ENCODE peak calls at places on chromosomes 12 and 14, in eight cellular contexts. One of them, this sample, is unnamed.

GRCh38 chr12:79098530-79098929 is 234.0 kb downstream of the SYT1 start:
- ATAC-seq in lung: no peak
- ATAC-seq in activated T-cell treated with anti-CD3 and anti-CD28 coated beads, Interleukin-2, amount 50 U/mL, for 72 hours: no peak
- ATAC-seq in stimulated activated naive CD8-positive, alpha-beta T cell treated with anti-CD3 and anti-CD28 coated beads, Interleukin-15, amount 100 ng/mL, for 72 hours: no peak
- ATAC-seq in activated CD4-positive, alpha-beta T cell treated with anti-CD3 and anti-CD28 coated beads for 36 hours: no peak
- ATAC-seq in upper lobe of right lung: no peak
- ATAC-seq in T-cell: no peak
- ATAC-seq in Right ventricle myocardium superior: no peak
- ATAC-seq in this sample: no peak

GRCh38 chr12:27534765-27535161 is 10.8 kb downstream of the PPFIBP1 start:
- ATAC-seq in lung: no peak
- ATAC-seq in activated T-cell treated with anti-CD3 and anti-CD28 coated beads, Interleukin-2, amount 50 U/mL, for 72 hours: peak
- ATAC-seq in stimulated activated naive CD8-positive, alpha-beta T cell treated with anti-CD3 and anti-CD28 coated beads, Interleukin-15, amount 100 ng/mL, for 72 hours: peak
- ATAC-seq in activated CD4-positive, alpha-beta T cell treated with anti-CD3 and anti-CD28 coated beads for 36 hours: peak
- ATAC-seq in upper lobe of right lung: no peak
- ATAC-seq in T-cell: no peak
- ATAC-seq in Right ventricle myocardium superior: no peak
- ATAC-seq in this sample: peak

GRCh38 chr12:6360080-6360571 is 15.2 kb downstream of the SCNN1A start:
- ATAC-seq in lung: no peak
- ATAC-seq in activated T-cell treated with anti-CD3 and anti-CD28 coated beads, Interleukin-2, amount 50 U/mL, for 72 hours: no peak
- ATAC-seq in stimulated activated naive CD8-positive, alpha-beta T cell treated with anti-CD3 and anti-CD28 coated beads, Interleukin-15, amount 100 ng/mL, for 72 hours: no peak
- ATAC-seq in activated CD4-positive, alpha-beta T cell treated with anti-CD3 and anti-CD28 coated beads for 36 hours: no peak
- ATAC-seq in upper lobe of right lung: no peak
- ATAC-seq in T-cell: no peak
- ATAC-seq in Right ventricle myocardium superior: no peak
- ATAC-seq in this sample: no peak

GRCh38 chr12:111607239-111607638 is 8.1 kb upstream of the ATXN2 start:
- ATAC-seq in lung: no peak
- ATAC-seq in activated T-cell treated with anti-CD3 and anti-CD28 coated beads, Interleukin-2, amount 50 U/mL, for 72 hours: no peak
- ATAC-seq in stimulated activated naive CD8-positive, alpha-beta T cell treated with anti-CD3 and anti-CD28 coated beads, Interleukin-15, amount 100 ng/mL, for 72 hours: no peak
- ATAC-seq in activated CD4-positive, alpha-beta T cell treated with anti-CD3 and anti-CD28 coated beads for 36 hours: no peak
- ATAC-seq in upper lobe of right lung: no peak
- ATAC-seq in T-cell: no peak
- ATAC-seq in Right ventricle myocardium superior: no peak
- ATAC-seq in this sample: no peak

GRCh38 chr12:6765634-6766581 is at the start of gene PTMS:
- ATAC-seq in lung: peak
- ATAC-seq in activated T-cell treated with anti-CD3 and anti-CD28 coated beads, Interleukin-2, amount 50 U/mL, for 72 hours: peak
- ATAC-seq in stimulated activated naive CD8-positive, alpha-beta T cell treated with anti-CD3 and anti-CD28 coated beads, Interleukin-15, amount 100 ng/mL, for 72 hours: peak
- ATAC-seq in activated CD4-positive, alpha-beta T cell treated with anti-CD3 and anti-CD28 coated beads for 36 hours: peak
- ATAC-seq in upper lobe of right lung: peak
- ATAC-seq in T-cell: peak
- ATAC-seq in Right ventricle myocardium superior: peak
- ATAC-seq in this sample: peak

GRCh38 chr12:6772729-6773661 is 675 bp downstream of the LAG3 start:
- ATAC-seq in lung: no peak
- ATAC-seq in activated T-cell treated with anti-CD3 and anti-CD28 coated beads, Interleukin-2, amount 50 U/mL, for 72 hours: no peak
- ATAC-seq in stimulated activated naive CD8-positive, alpha-beta T cell treated with anti-CD3 and anti-CD28 coated beads, Interleukin-15, amount 100 ng/mL, for 72 hours: no peak
- ATAC-seq in activated CD4-positive, alpha-beta T cell treated with anti-CD3 and anti-CD28 coated beads for 36 hours: no peak
- ATAC-seq in upper lobe of right lung: no peak
- ATAC-seq in T-cell: no peak
- ATAC-seq in Right ventricle myocardium superior: no peak
- ATAC-seq in this sample: peak

GRCh38 chr14:71952381-71953363 is 20.4 kb downstream of the RGS6 start:
- ATAC-seq in lung: no peak
- ATAC-seq in activated T-cell treated with anti-CD3 and anti-CD28 coated beads, Interleukin-2, amount 50 U/mL, for 72 hours: no peak
- ATAC-seq in stimulated activated naive CD8-positive, alpha-beta T cell treated with anti-CD3 and anti-CD28 coated beads, Interleukin-15, amount 100 ng/mL, for 72 hours: no peak
- ATAC-seq in activated CD4-positive, alpha-beta T cell treated with anti-CD3 and anti-CD28 coated beads for 36 hours: no peak
- ATAC-seq in upper lobe of right lung: no peak
- ATAC-seq in T-cell: no peak
- ATAC-seq in Right ventricle myocardium superior: no peak
- ATAC-seq in this sample: no peak

GRCh38 chr12:57632369-57632897 is 568 bp downstream of the B4GALNT1 start:
- ATAC-seq in lung: no peak
- ATAC-seq in activated T-cell treated with anti-CD3 and anti-CD28 coated beads, Interleukin-2, amount 50 U/mL, for 72 hours: peak
- ATAC-seq in stimulated activated naive CD8-positive, alpha-beta T cell treated with anti-CD3 and anti-CD28 coated beads, Interleukin-15, amount 100 ng/mL, for 72 hours: peak
- ATAC-seq in activated CD4-positive, alpha-beta T cell treated with anti-CD3 and anti-CD28 coated beads for 36 hours: peak
- ATAC-seq in upper lobe of right lung: peak
- ATAC-seq in T-cell: peak
- ATAC-seq in Right ventricle myocardium superior: peak
- ATAC-seq in this sample: peak

GRCh38 chr12:112875608-112876007 is 31.2 kb upstream of the OAS1 start:
- ATAC-seq in lung: no peak
- ATAC-seq in activated T-cell treated with anti-CD3 and anti-CD28 coated beads, Interleukin-2, amount 50 U/mL, for 72 hours: no peak
- ATAC-seq in stimulated activated naive CD8-positive, alpha-beta T cell treated with anti-CD3 and anti-CD28 coated beads, Interleukin-15, amount 100 ng/mL, for 72 hours: no peak
- ATAC-seq in activated CD4-positive, alpha-beta T cell treated with anti-CD3 and anti-CD28 coated beads for 36 hours: no peak
- ATAC-seq in upper lobe of right lung: no peak
- ATAC-seq in T-cell: no peak
- ATAC-seq in Right ventricle myocardium superior: no peak
- ATAC-seq in this sample: no peak

GRCh38 chr12:2013111-2013510 is 8.9 kb upstream of the DCP1B start:
- ATAC-seq in lung: no peak
- ATAC-seq in activated T-cell treated with anti-CD3 and anti-CD28 coated beads, Interleukin-2, amount 50 U/mL, for 72 hours: no peak
- ATAC-seq in stimulated activated naive CD8-positive, alpha-beta T cell treated with anti-CD3 and anti-CD28 coated beads, Interleukin-15, amount 100 ng/mL, for 72 hours: no peak
- ATAC-seq in activated CD4-positive, alpha-beta T cell treated with anti-CD3 and anti-CD28 coated beads for 36 hours: no peak
- ATAC-seq in upper lobe of right lung: no peak
- ATAC-seq in T-cell: no peak
- ATAC-seq in Right ventricle myocardium superior: no peak
- ATAC-seq in this sample: no peak

GRCh38 chr14:51481643-51482042 is 170.1 kb upstream of the FRMD6 start:
- ATAC-seq in lung: no peak
- ATAC-seq in activated T-cell treated with anti-CD3 and anti-CD28 coated beads, Interleukin-2, amount 50 U/mL, for 72 hours: no peak
- ATAC-seq in stimulated activated naive CD8-positive, alpha-beta T cell treated with anti-CD3 and anti-CD28 coated beads, Interleukin-15, amount 100 ng/mL, for 72 hours: no peak
- ATAC-seq in activated CD4-positive, alpha-beta T cell treated with anti-CD3 and anti-CD28 coated beads for 36 hours: no peak
- ATAC-seq in upper lobe of right lung: no peak
- ATAC-seq in T-cell: no peak
- ATAC-seq in Right ventricle myocardium superior: no peak
- ATAC-seq in this sample: no peak

GRCh38 chr12:43099691-43100163 is 452.3 kb downstream of the ADAMTS20 start:
- ATAC-seq in lung: no peak
- ATAC-seq in activated T-cell treated with anti-CD3 and anti-CD28 coated beads, Interleukin-2, amount 50 U/mL, for 72 hours: no peak
- ATAC-seq in stimulated activated naive CD8-positive, alpha-beta T cell treated with anti-CD3 and anti-CD28 coated beads, Interleukin-15, amount 100 ng/mL, for 72 hours: no peak
- ATAC-seq in activated CD4-positive, alpha-beta T cell treated with anti-CD3 and anti-CD28 coated beads for 36 hours: no peak
- ATAC-seq in upper lobe of right lung: no peak
- ATAC-seq in T-cell: no peak
- ATAC-seq in Right ventricle myocardium superior: no peak
- ATAC-seq in this sample: no peak

GRCh38 chr12:26100966-26101744 is 23.7 kb downstream of the BHLHE41 start:
- ATAC-seq in lung: peak
- ATAC-seq in activated T-cell treated with anti-CD3 and anti-CD28 coated beads, Interleukin-2, amount 50 U/mL, for 72 hours: no peak
- ATAC-seq in stimulated activated naive CD8-positive, alpha-beta T cell treated with anti-CD3 and anti-CD28 coated beads, Interleukin-15, amount 100 ng/mL, for 72 hours: no peak
- ATAC-seq in activated CD4-positive, alpha-beta T cell treated with anti-CD3 and anti-CD28 coated beads for 36 hours: no peak
- ATAC-seq in upper lobe of right lung: peak
- ATAC-seq in T-cell: no peak
- ATAC-seq in Right ventricle myocardium superior: no peak
- ATAC-seq in this sample: no peak

GRCh38 chr12:122111070-122111750 is 32.7 kb downstream of the MLXIP start:
- ATAC-seq in lung: no peak
- ATAC-seq in activated T-cell treated with anti-CD3 and anti-CD28 coated beads, Interleukin-2, amount 50 U/mL, for 72 hours: peak
- ATAC-seq in stimulated activated naive CD8-positive, alpha-beta T cell treated with anti-CD3 and anti-CD28 coated beads, Interleukin-15, amount 100 ng/mL, for 72 hours: no peak
- ATAC-seq in activated CD4-positive, alpha-beta T cell treated with anti-CD3 and anti-CD28 coated beads for 36 hours: no peak
- ATAC-seq in upper lobe of right lung: no peak
- ATAC-seq in T-cell: no peak
- ATAC-seq in Right ventricle myocardium superior: no peak
- ATAC-seq in this sample: no peak

GRCh38 chr14:100250732-100251465 is 12.0 kb downstream of the YY1 start:
- ATAC-seq in lung: peak
- ATAC-seq in activated T-cell treated with anti-CD3 and anti-CD28 coated beads, Interleukin-2, amount 50 U/mL, for 72 hours: no peak
- ATAC-seq in stimulated activated naive CD8-positive, alpha-beta T cell treated with anti-CD3 and anti-CD28 coated beads, Interleukin-15, amount 100 ng/mL, for 72 hours: no peak
- ATAC-seq in activated CD4-positive, alpha-beta T cell treated with anti-CD3 and anti-CD28 coated beads for 36 hours: no peak
- ATAC-seq in upper lobe of right lung: no peak
- ATAC-seq in T-cell: no peak
- ATAC-seq in Right ventricle myocardium superior: no peak
- ATAC-seq in this sample: no peak

GRCh38 chr12:107515446-107515958 is 170.1 kb upstream of the PWP1 start:
- ATAC-seq in lung: peak
- ATAC-seq in activated T-cell treated with anti-CD3 and anti-CD28 coated beads, Interleukin-2, amount 50 U/mL, for 72 hours: peak
- ATAC-seq in stimulated activated naive CD8-positive, alpha-beta T cell treated with anti-CD3 and anti-CD28 coated beads, Interleukin-15, amount 100 ng/mL, for 72 hours: peak
- ATAC-seq in activated CD4-positive, alpha-beta T cell treated with anti-CD3 and anti-CD28 coated beads for 36 hours: peak
- ATAC-seq in upper lobe of right lung: peak
- ATAC-seq in T-cell: peak
- ATAC-seq in Right ventricle myocardium superior: peak
- ATAC-seq in this sample: peak

GRCh38 chr12:94271351-94271750 is 123.0 kb downstream of the PLXNC1 start:
- ATAC-seq in lung: no peak
- ATAC-seq in activated T-cell treated with anti-CD3 and anti-CD28 coated beads, Interleukin-2, amount 50 U/mL, for 72 hours: no peak
- ATAC-seq in stimulated activated naive CD8-positive, alpha-beta T cell treated with anti-CD3 and anti-CD28 coated beads, Interleukin-15, amount 100 ng/mL, for 72 hours: peak
- ATAC-seq in activated CD4-positive, alpha-beta T cell treated with anti-CD3 and anti-CD28 coated beads for 36 hours: no peak
- ATAC-seq in upper lobe of right lung: no peak
- ATAC-seq in T-cell: no peak
- ATAC-seq in Right ventricle myocardium superior: no peak
- ATAC-seq in this sample: peak

GRCh38 chr12:105033851-105034250 is 47.7 kb downstream of the NOPCHAP1 start:
- ATAC-seq in lung: no peak
- ATAC-seq in activated T-cell treated with anti-CD3 and anti-CD28 coated beads, Interleukin-2, amount 50 U/mL, for 72 hours: peak
- ATAC-seq in stimulated activated naive CD8-positive, alpha-beta T cell treated with anti-CD3 and anti-CD28 coated beads, Interleukin-15, amount 100 ng/mL, for 72 hours: peak
- ATAC-seq in activated CD4-positive, alpha-beta T cell treated with anti-CD3 and anti-CD28 coated beads for 36 hours: peak
- ATAC-seq in upper lobe of right lung: no peak
- ATAC-seq in T-cell: no peak
- ATAC-seq in Right ventricle myocardium superior: no peak
- ATAC-seq in this sample: peak

GRCh38 chr12:96064266-96064665 is 28.9 kb upstream of the LTA4H start:
- ATAC-seq in lung: peak
- ATAC-seq in activated T-cell treated with anti-CD3 and anti-CD28 coated beads, Interleukin-2, amount 50 U/mL, for 72 hours: no peak
- ATAC-seq in stimulated activated naive CD8-positive, alpha-beta T cell treated with anti-CD3 and anti-CD28 coated beads, Interleukin-15, amount 100 ng/mL, for 72 hours: no peak
- ATAC-seq in activated CD4-positive, alpha-beta T cell treated with anti-CD3 and anti-CD28 coated beads for 36 hours: peak
- ATAC-seq in upper lobe of right lung: peak
- ATAC-seq in T-cell: no peak
- ATAC-seq in Right ventricle myocardium superior: peak
- ATAC-seq in this sample: peak

GRCh38 chr12:78674311-78675085 is 190.1 kb upstream of the SYT1 start:
- ATAC-seq in lung: no peak
- ATAC-seq in activated T-cell treated with anti-CD3 and anti-CD28 coated beads, Interleukin-2, amount 50 U/mL, for 72 hours: no peak
- ATAC-seq in stimulated activated naive CD8-positive, alpha-beta T cell treated with anti-CD3 and anti-CD28 coated beads, Interleukin-15, amount 100 ng/mL, for 72 hours: no peak
- ATAC-seq in activated CD4-positive, alpha-beta T cell treated with anti-CD3 and anti-CD28 coated beads for 36 hours: no peak
- ATAC-seq in upper lobe of right lung: no peak
- ATAC-seq in T-cell: no peak
- ATAC-seq in Right ventricle myocardium superior: no peak
- ATAC-seq in this sample: no peak

GRCh38 chr12:101924647-101925046 is 47.3 kb downstream of the DRAM1 start:
- ATAC-seq in lung: no peak
- ATAC-seq in activated T-cell treated with anti-CD3 and anti-CD28 coated beads, Interleukin-2, amount 50 U/mL, for 72 hours: no peak
- ATAC-seq in stimulated activated naive CD8-positive, alpha-beta T cell treated with anti-CD3 and anti-CD28 coated beads, Interleukin-15, amount 100 ng/mL, for 72 hours: no peak
- ATAC-seq in activated CD4-positive, alpha-beta T cell treated with anti-CD3 and anti-CD28 coated beads for 36 hours: no peak
- ATAC-seq in upper lobe of right lung: peak
- ATAC-seq in T-cell: no peak
- ATAC-seq in Right ventricle myocardium superior: no peak
- ATAC-seq in this sample: no peak

GRCh38 chr14:103109789-103110415 is 13.4 kb upstream of the TNFAIP2 start:
- ATAC-seq in lung: no peak
- ATAC-seq in activated T-cell treated with anti-CD3 and anti-CD28 coated beads, Interleukin-2, amount 50 U/mL, for 72 hours: no peak
- ATAC-seq in stimulated activated naive CD8-positive, alpha-beta T cell treated with anti-CD3 and anti-CD28 coated beads, Interleukin-15, amount 100 ng/mL, for 72 hours: no peak
- ATAC-seq in activated CD4-positive, alpha-beta T cell treated with anti-CD3 and anti-CD28 coated beads for 36 hours: no peak
- ATAC-seq in upper lobe of right lung: no peak
- ATAC-seq in T-cell: no peak
- ATAC-seq in Right ventricle myocardium superior: peak
- ATAC-seq in this sample: no peak

GRCh38 chr14:81535399-81536124 is 1.9 kb upstream of the SEL1L start:
- ATAC-seq in lung: no peak
- ATAC-seq in activated T-cell treated with anti-CD3 and anti-CD28 coated beads, Interleukin-2, amount 50 U/mL, for 72 hours: no peak
- ATAC-seq in stimulated activated naive CD8-positive, alpha-beta T cell treated with anti-CD3 and anti-CD28 coated beads, Interleukin-15, amount 100 ng/mL, for 72 hours: no peak
- ATAC-seq in activated CD4-positive, alpha-beta T cell treated with anti-CD3 and anti-CD28 coated beads for 36 hours: no peak
- ATAC-seq in upper lobe of right lung: no peak
- ATAC-seq in T-cell: no peak
- ATAC-seq in Right ventricle myocardium superior: no peak
- ATAC-seq in this sample: no peak

GRCh38 chr12:95547522-95548055 is 3.7 kb downstream of the USP44 start:
- ATAC-seq in lung: no peak
- ATAC-seq in activated T-cell treated with anti-CD3 and anti-CD28 coated beads, Interleukin-2, amount 50 U/mL, for 72 hours: no peak
- ATAC-seq in stimulated activated naive CD8-positive, alpha-beta T cell treated with anti-CD3 and anti-CD28 coated beads, Interleukin-15, amount 100 ng/mL, for 72 hours: peak
- ATAC-seq in activated CD4-positive, alpha-beta T cell treated with anti-CD3 and anti-CD28 coated beads for 36 hours: peak
- ATAC-seq in upper lobe of right lung: peak
- ATAC-seq in T-cell: no peak
- ATAC-seq in Right ventricle myocardium superior: peak
- ATAC-seq in this sample: peak

GRCh38 chr14:36367985-36368774 is 47.7 kb upstream of the MBIP start:
- ATAC-seq in lung: no peak
- ATAC-seq in activated T-cell treated with anti-CD3 and anti-CD28 coated beads, Interleukin-2, amount 50 U/mL, for 72 hours: no peak
- ATAC-seq in stimulated activated naive CD8-positive, alpha-beta T cell treated with anti-CD3 and anti-CD28 coated beads, Interleukin-15, amount 100 ng/mL, for 72 hours: no peak
- ATAC-seq in activated CD4-positive, alpha-beta T cell treated with anti-CD3 and anti-CD28 coated beads for 36 hours: no peak
- ATAC-seq in upper lobe of right lung: peak
- ATAC-seq in T-cell: no peak
- ATAC-seq in Right ventricle myocardium superior: no peak
- ATAC-seq in this sample: no peak

GRCh38 chr12:12548713-12549112 is 13.9 kb downstream of the DUSP16 start:
- ATAC-seq in lung: no peak
- ATAC-seq in activated T-cell treated with anti-CD3 and anti-CD28 coated beads, Interleukin-2, amount 50 U/mL, for 72 hours: no peak
- ATAC-seq in stimulated activated naive CD8-positive, alpha-beta T cell treated with anti-CD3 and anti-CD28 coated beads, Interleukin-15, amount 100 ng/mL, for 72 hours: no peak
- ATAC-seq in activated CD4-positive, alpha-beta T cell treated with anti-CD3 and anti-CD28 coated beads for 36 hours: no peak
- ATAC-seq in upper lobe of right lung: no peak
- ATAC-seq in T-cell: no peak
- ATAC-seq in Right ventricle myocardium superior: no peak
- ATAC-seq in this sample: no peak

GRCh38 chr12:124001343-124001742 is 28.3 kb downstream of the ZNF664 start:
- ATAC-seq in lung: no peak
- ATAC-seq in activated T-cell treated with anti-CD3 and anti-CD28 coated beads, Interleukin-2, amount 50 U/mL, for 72 hours: no peak
- ATAC-seq in stimulated activated naive CD8-positive, alpha-beta T cell treated with anti-CD3 and anti-CD28 coated beads, Interleukin-15, amount 100 ng/mL, for 72 hours: no peak
- ATAC-seq in activated CD4-positive, alpha-beta T cell treated with anti-CD3 and anti-CD28 coated beads for 36 hours: no peak
- ATAC-seq in upper lobe of right lung: no peak
- ATAC-seq in T-cell: no peak
- ATAC-seq in Right ventricle myocardium superior: no peak
- ATAC-seq in this sample: no peak

GRCh38 chr12:92624236-92624635 is 78.6 kb upstream of the PLEKHG7 start:
- ATAC-seq in lung: no peak
- ATAC-seq in activated T-cell treated with anti-CD3 and anti-CD28 coated beads, Interleukin-2, amount 50 U/mL, for 72 hours: no peak
- ATAC-seq in stimulated activated naive CD8-positive, alpha-beta T cell treated with anti-CD3 and anti-CD28 coated beads, Interleukin-15, amount 100 ng/mL, for 72 hours: no peak
- ATAC-seq in activated CD4-positive, alpha-beta T cell treated with anti-CD3 and anti-CD28 coated beads for 36 hours: no peak
- ATAC-seq in upper lobe of right lung: no peak
- ATAC-seq in T-cell: no peak
- ATAC-seq in Right ventricle myocardium superior: no peak
- ATAC-seq in this sample: peak

GRCh38 chr14:65704850-65705249 is 292.3 kb downstream of the FUT8 start:
- ATAC-seq in lung: no peak
- ATAC-seq in activated T-cell treated with anti-CD3 and anti-CD28 coated beads, Interleukin-2, amount 50 U/mL, for 72 hours: peak
- ATAC-seq in stimulated activated naive CD8-positive, alpha-beta T cell treated with anti-CD3 and anti-CD28 coated beads, Interleukin-15, amount 100 ng/mL, for 72 hours: peak
- ATAC-seq in activated CD4-positive, alpha-beta T cell treated with anti-CD3 and anti-CD28 coated beads for 36 hours: peak
- ATAC-seq in upper lobe of right lung: no peak
- ATAC-seq in T-cell: no peak
- ATAC-seq in Right ventricle myocardium superior: peak
- ATAC-seq in this sample: peak

GRCh38 chr12:48750769-48751356 is 34.4 kb upstream of the CCNT1 start:
- ATAC-seq in lung: peak
- ATAC-seq in activated T-cell treated with anti-CD3 and anti-CD28 coated beads, Interleukin-2, amount 50 U/mL, for 72 hours: peak
- ATAC-seq in stimulated activated naive CD8-positive, alpha-beta T cell treated with anti-CD3 and anti-CD28 coated beads, Interleukin-15, amount 100 ng/mL, for 72 hours: peak
- ATAC-seq in activated CD4-positive, alpha-beta T cell treated with anti-CD3 and anti-CD28 coated beads for 36 hours: peak
- ATAC-seq in upper lobe of right lung: no peak
- ATAC-seq in T-cell: no peak
- ATAC-seq in Right ventricle myocardium superior: no peak
- ATAC-seq in this sample: peak

GRCh38 chr12:130872179-130873096 is 572 bp downstream of the RAN start:
- ATAC-seq in lung: peak
- ATAC-seq in activated T-cell treated with anti-CD3 and anti-CD28 coated beads, Interleukin-2, amount 50 U/mL, for 72 hours: peak
- ATAC-seq in stimulated activated naive CD8-positive, alpha-beta T cell treated with anti-CD3 and anti-CD28 coated beads, Interleukin-15, amount 100 ng/mL, for 72 hours: peak
- ATAC-seq in activated CD4-positive, alpha-beta T cell treated with anti-CD3 and anti-CD28 coated beads for 36 hours: peak
- ATAC-seq in upper lobe of right lung: peak
- ATAC-seq in T-cell: peak
- ATAC-seq in Right ventricle myocardium superior: peak
- ATAC-seq in this sample: peak

GRCh38 chr14:103137721-103138482 is 14.6 kb downstream of the TNFAIP2 start:
- ATAC-seq in lung: peak
- ATAC-seq in activated T-cell treated with anti-CD3 and anti-CD28 coated beads, Interleukin-2, amount 50 U/mL, for 72 hours: no peak
- ATAC-seq in stimulated activated naive CD8-positive, alpha-beta T cell treated with anti-CD3 and anti-CD28 coated beads, Interleukin-15, amount 100 ng/mL, for 72 hours: no peak
- ATAC-seq in activated CD4-positive, alpha-beta T cell treated with anti-CD3 and anti-CD28 coated beads for 36 hours: no peak
- ATAC-seq in upper lobe of right lung: peak
- ATAC-seq in T-cell: no peak
- ATAC-seq in Right ventricle myocardium superior: peak
- ATAC-seq in this sample: no peak

GRCh38 chr12:52052471-52053186 is 1.4 kb downstream of the NR4A1 start:
- ATAC-seq in lung: no peak
- ATAC-seq in activated T-cell treated with anti-CD3 and anti-CD28 coated beads, Interleukin-2, amount 50 U/mL, for 72 hours: no peak
- ATAC-seq in stimulated activated naive CD8-positive, alpha-beta T cell treated with anti-CD3 and anti-CD28 coated beads, Interleukin-15, amount 100 ng/mL, for 72 hours: no peak
- ATAC-seq in activated CD4-positive, alpha-beta T cell treated with anti-CD3 and anti-CD28 coated beads for 36 hours: no peak
- ATAC-seq in upper lobe of right lung: no peak
- ATAC-seq in T-cell: no peak
- ATAC-seq in Right ventricle myocardium superior: no peak
- ATAC-seq in this sample: no peak

GRCh38 chr12:52243774-52244614 is 11.0 kb downstream of the KRT7 start:
- ATAC-seq in lung: peak
- ATAC-seq in activated T-cell treated with anti-CD3 and anti-CD28 coated beads, Interleukin-2, amount 50 U/mL, for 72 hours: peak
- ATAC-seq in stimulated activated naive CD8-positive, alpha-beta T cell treated with anti-CD3 and anti-CD28 coated beads, Interleukin-15, amount 100 ng/mL, for 72 hours: peak
- ATAC-seq in activated CD4-positive, alpha-beta T cell treated with anti-CD3 and anti-CD28 coated beads for 36 hours: peak
- ATAC-seq in upper lobe of right lung: peak
- ATAC-seq in T-cell: peak
- ATAC-seq in Right ventricle myocardium superior: peak
- ATAC-seq in this sample: peak